ENCODE peak calls at places on chromosomes 16 and 17, in four cellular contexts. P is GM12891, J is K562, R is GM12878. F is an unnamed sample.

GRCh38 chr17:6456914-6457687 is 12.8 kb downstream of the PIMREG start:
- DNase-seq in P (no peak), J (peak; percentile 86), R (no peak), F (no peak)

GRCh38 chr17:43645765-43646481 is 15.8 kb downstream of the MEOX1 start:
- DNase-seq in P (no peak), J (no peak), R (no peak), F (no peak)

GRCh38 chr16:89193021-89193575 is 7.2 kb downstream of the SLC22A31 start:
- DNase-seq in P (no peak), J (peak; percentile 93), R (no peak), F (peak; percentile 62)

GRCh38 chr17:4490637-4491061 is 8.0 kb upstream of the SPNS2 start:
- DNase-seq in P (no peak), J (no peak), R (no peak), F (no peak)

GRCh38 chr16:592518-593306 is 2.8 kb downstream of the RAB40C start:
- DNase-seq in P (no peak), J (no peak), R (no peak), F (peak; percentile 100)

GRCh38 chr17:1617620-1618174 is 10.9 kb downstream of the SLC43A2 start:
- DNase-seq in P (no peak), J (peak; percentile 85), R (no peak), F (peak; percentile 18)

GRCh38 chr16:78307824-78308528 is 208.5 kb downstream of the WWOX start:
- DNase-seq in P (no peak), J (no peak), R (no peak), F (no peak)

GRCh38 chr17:1196946-1197345 is 17.2 kb upstream of the ABR start:
- DNase-seq in P (no peak), J (no peak), R (no peak), F (no peak)

GRCh38 chr16:3254309-3254708 is 2.1 kb downstream of the MEFV start:
- DNase-seq in P (no peak), J (no peak), R (no peak), F (no peak)

GRCh38 chr17:59846391-59847165 is 46.2 kb downstream of the TUBD1 start:
- DNase-seq in P (peak; percentile 15), J (no peak), R (peak; percentile 91), F (peak; percentile 24)

GRCh38 chr16:27475561-27475960 is 73.6 kb downstream of the IL21R start:
- DNase-seq in P (no peak), J (no peak), R (no peak), F (no peak)

GRCh38 chr17:79619636-79620206 is 8.9 kb upstream of the RBFOX3 start:
- DNase-seq in P (no peak), J (no peak), R (no peak), F (no peak)

GRCh38 chr16:49859139-49859947 is 3.4 kb upstream of the ZNF423 start:
- DNase-seq in P (no peak), J (peak; percentile 39), R (no peak), F (no peak)

GRCh38 chr16:21554795-21555585 is 44.4 kb upstream of the METTL9 start:
- DNase-seq in P (peak; percentile 96), J (peak; percentile 93), R (peak; percentile 96), F (peak; percentile 77)

GRCh38 chr17:77681820-77682219 is 276.7 kb upstream of the TNRC6C start:
- DNase-seq in P (no peak), J (no peak), R (no peak), F (no peak)

GRCh38 chr17:1481736-1482135 is 10.8 kb downstream of the MYO1C start:
- DNase-seq in P (no peak), J (no peak), R (no peak), F (no peak)

GRCh38 chr16:58490100-58490499 is 9.8 kb upstream of the NDRG4 start:
- DNase-seq in P (no peak), J (no peak), R (no peak), F (no peak)

GRCh38 chr17:4426499-4427208 is 7.1 kb upstream of the SPNS3 start:
- DNase-seq in P (no peak), J (no peak), R (no peak), F (no peak)

GRCh38 chr16:71474864-71475263 is 12.8 kb upstream of the ZNF23 start:
- DNase-seq in P (no peak), J (no peak), R (no peak), F (no peak)

GRCh38 chr16:89623511-89624232 is 10.2 kb downstream of the DPEP1 start:
- DNase-seq in P (no peak), J (no peak), R (no peak), F (no peak)

GRCh38 chr17:14302421-14303099 is 1.7 kb downstream of the HS3ST3B1 start:
- DNase-seq in P (peak; percentile 80), J (peak; percentile 83), R (no peak), F (peak; percentile 29)

GRCh38 chr17:60305141-60305540 is 86.8 kb downstream of the USP32 start:
- DNase-seq in P (no peak), J (peak; percentile 44), R (peak; percentile 59), F (peak; percentile 50)

GRCh38 chr17:13337171-13337570 is 264.6 kb downstream of the HS3ST3A1 start:
- DNase-seq in P (no peak), J (no peak), R (no peak), F (no peak)

GRCh38 chr17:50626037-50626574 is 8.6 kb upstream of the ABCC3 start:
- DNase-seq in P (peak; percentile 86), J (peak; percentile 87), R (no peak), F (peak; percentile 54)

GRCh38 chr16:58511933-58512815 is 3.1 kb upstream of the SETD6 start:
- DNase-seq in P (peak; percentile 76), J (peak; percentile 89), R (no peak), F (peak; percentile 33)

GRCh38 chr17:78421534-78422266 is 43.3 kb downstream of the PGS1 start:
- DNase-seq in P (peak; percentile 90), J (peak; percentile 86), R (peak; percentile 7), F (peak; percentile 75)

GRCh38 chr17:51907041-51907440 is 251.5 kb downstream of the CA10 start:
- DNase-seq in P (no peak), J (no peak), R (no peak), F (no peak)

GRCh38 chr17:82876149-82876548 is 36.3 kb upstream of the ZNF750 start:
- DNase-seq in P (no peak), J (peak; percentile 75), R (no peak), F (no peak)

GRCh38 chr17:16935786-16936185 is 36.1 kb downstream of the TNFRSF13B start:
- DNase-seq in P (no peak), J (no peak), R (no peak), F (no peak)

GRCh38 chr17:77503916-77504651 is 363.3 kb downstream of the SEC14L1 start:
- DNase-seq in P (no peak), J (no peak), R (no peak), F (no peak)

GRCh38 chr16:4624015-4624826 is at the start of gene MGRN1:
- DNase-seq in P (peak; percentile 88), J (peak; percentile 97), R (peak; percentile 96), F (peak; percentile 89)

GRCh38 chr16:4307215-4308037 is 8.4 kb upstream of the GLIS2 start:
- DNase-seq in P (peak; percentile 96), J (peak; percentile 97), R (peak; percentile 72), F (peak; percentile 94)

GRCh38 chr17:37720989-37721388 is 23.9 kb downstream of the HNF1B start:
- DNase-seq in P (no peak), J (no peak), R (no peak), F (no peak)

GRCh38 chr16:88023366-88023765 is 72.1 kb downstream of the BANP start:
- DNase-seq in P (no peak), J (no peak), R (no peak), F (no peak)

GRCh38 chr16:88022076-88023042 is 71.1 kb downstream of the BANP start:
- DNase-seq in P (no peak), J (no peak), R (no peak), F (no peak)

GRCh38 chr16:88030498-88030897 is 79.3 kb downstream of the BANP start:
- DNase-seq in P (no peak), J (no peak), R (no peak), F (no peak)

GRCh38 chr16:88023786-88024185 is 72.6 kb downstream of the BANP start:
- DNase-seq in P (no peak), J (no peak), R (no peak), F (no peak)

GRCh38 chr16:88026964-88027938 is 76.0 kb downstream of the BANP start:
- DNase-seq in P (no peak), J (no peak), R (no peak), F (no peak)
- TF ChIP-seq SPI1 in P (no peak), J (no peak), R (no peak), F (no peak)

GRCh38 chr16:16030449-16030848 is 81.0 kb downstream of the ABCC1 start:
- DNase-seq in P (no peak), J (no peak), R (no peak), F (no peak)
- TF ChIP-seq POLR2AphosphoS5 in P (no peak), J (no peak), R (no peak), F (no peak)

DNA sequence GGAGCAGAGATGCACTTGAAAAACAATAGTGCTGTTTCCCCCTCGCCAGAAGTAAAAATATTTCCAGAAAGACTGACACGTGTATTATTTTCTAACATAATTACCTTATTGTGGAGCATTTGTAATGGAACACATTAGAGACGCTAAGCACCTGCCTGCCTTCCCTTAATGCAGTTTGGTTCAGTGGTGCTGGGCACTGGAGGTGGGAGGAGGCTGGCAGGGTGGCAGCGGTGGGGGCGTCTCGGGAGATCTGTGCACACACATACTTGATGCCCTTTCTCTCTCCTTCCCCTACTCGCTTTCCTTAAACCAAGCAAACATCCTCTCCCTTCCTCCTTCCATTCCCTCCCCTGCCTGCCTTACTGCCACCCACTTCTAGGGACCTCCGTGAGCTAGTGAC is 156.6 kb upstream of the SDK2 start:
- DNase-seq in P (no peak), J (no peak), R (no peak), F (no peak)
- TF ChIP-seq SPI1 in P (no peak), J (no peak), R (no peak), F (no peak)

DNA sequence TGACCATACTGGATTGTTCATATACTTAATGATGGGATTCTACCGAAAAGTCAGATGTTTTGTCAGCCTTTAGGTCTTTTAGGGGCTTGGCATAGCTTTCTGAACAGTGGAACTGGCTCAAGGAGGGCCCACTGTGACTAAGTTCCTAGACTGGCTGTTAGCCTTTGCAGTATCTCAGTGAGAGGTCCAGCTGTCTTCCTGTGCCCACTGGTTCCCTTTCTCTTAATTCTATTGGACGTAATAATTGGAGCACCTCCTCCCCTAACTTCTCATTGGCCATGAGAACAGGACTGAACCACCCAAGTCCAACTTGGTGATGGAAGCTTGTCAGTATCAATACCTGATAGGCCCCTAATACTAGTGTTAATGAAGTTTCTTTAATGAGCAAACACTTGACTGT is 13.5 kb downstream of the KPNA2 start:
- DNase-seq in P (no peak), J (peak; percentile 24), R (no peak), F (no peak)
- TF ChIP-seq POLR2AphosphoS5 in P (no peak), J (peak; percentile 18), R (no peak), F (no peak)

DNA sequence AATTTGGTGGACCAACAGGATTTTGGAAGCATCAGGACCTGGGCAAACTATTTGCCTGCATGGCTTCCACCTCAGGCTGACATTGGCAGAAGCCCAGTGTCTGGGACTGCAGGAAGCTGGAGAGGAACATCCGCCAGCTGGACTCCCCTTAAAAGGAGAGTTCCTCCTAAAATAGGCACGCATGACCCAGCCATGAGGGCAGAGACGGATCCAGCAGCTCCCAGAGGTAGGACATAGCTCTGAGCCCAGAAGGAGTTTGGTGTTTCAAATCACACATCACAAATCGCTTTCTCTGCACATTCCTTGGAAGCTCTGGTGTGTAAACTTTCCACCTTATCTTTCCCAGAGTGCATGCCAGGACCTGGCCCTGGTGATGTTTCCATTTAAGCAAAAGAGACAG is 231.1 kb upstream of the CDH5 start:
- DNase-seq in P (no peak), J (no peak), R (no peak), F (no peak)
- TF ChIP-seq SPI1 in P (no peak), J (no peak), R (no peak), F (no peak)

F was measured in HL-60.